ENCODE peak calls at places on chromosome 14, in seven cellular contexts. One of them, this sample, is unnamed.

GRCh38 chr14:55752580-55753365 is 172.8 kb downstream of the KTN1 start:
- DNase-seq in K562: no peak
- DNase-seq in bronchial epithelial cell: peak
- DNase-seq in fibroblast of the aortic adventitia: peak
- DNase-seq in foreskin fibroblast: peak
- DNase-seq in thyroid gland: peak
- DNase-seq in WTC11: peak
- DNase-seq in this sample: peak

GRCh38 chr14:99427632-99428315 is 52.9 kb downstream of the SETD3 start:
- DNase-seq in bronchial epithelial cell: no peak
- DNase-seq in foreskin fibroblast: peak
- DNase-seq in thyroid gland: no peak
- DNase-seq in K562: no peak
- DNase-seq in WTC11: no peak
- DNase-seq in fibroblast of the aortic adventitia: no peak
- DNase-seq in this sample: no peak

GRCh38 chr14:70052990-70053389 is 135.8 kb downstream of the SLC8A3 start:
- DNase-seq in WTC11: peak
- DNase-seq in thyroid gland: peak
- DNase-seq in fibroblast of the aortic adventitia: peak
- DNase-seq in bronchial epithelial cell: peak
- DNase-seq in K562: peak
- DNase-seq in foreskin fibroblast: peak
- DNase-seq in this sample: peak

GRCh38 chr14:21987937-21988336 is 314.3 kb upstream of the OR4E1 start:
- DNase-seq in bronchial epithelial cell: peak
- DNase-seq in WTC11: peak
- DNase-seq in fibroblast of the aortic adventitia: peak
- DNase-seq in thyroid gland: no peak
- DNase-seq in K562: peak
- DNase-seq in foreskin fibroblast: no peak
- DNase-seq in this sample: no peak

GRCh38 chr14:35940291-35940690 is 114.2 kb downstream of the BRMS1L start:
- DNase-seq in WTC11: no peak
- DNase-seq in fibroblast of the aortic adventitia: no peak
- DNase-seq in K562: no peak
- DNase-seq in foreskin fibroblast: no peak
- DNase-seq in thyroid gland: no peak
- DNase-seq in bronchial epithelial cell: no peak
- DNase-seq in this sample: no peak

GRCh38 chr14:100528962-100529560 is 58.2 kb downstream of the BEGAIN start:
- DNase-seq in K562: no peak
- DNase-seq in bronchial epithelial cell: no peak
- DNase-seq in fibroblast of the aortic adventitia: no peak
- DNase-seq in WTC11: peak
- DNase-seq in foreskin fibroblast: no peak
- DNase-seq in thyroid gland: no peak
- DNase-seq in this sample: no peak

GRCh38 chr14:65303185-65303901 is 109.2 kb upstream of the FUT8 start:
- DNase-seq in thyroid gland: no peak
- DNase-seq in foreskin fibroblast: no peak
- DNase-seq in fibroblast of the aortic adventitia: peak
- DNase-seq in bronchial epithelial cell: peak
- DNase-seq in K562: no peak
- DNase-seq in WTC11: no peak
- DNase-seq in this sample: no peak

GRCh38 chr14:45261209-45261608 is 8.2 kb upstream of the MIS18BP1 start:
- DNase-seq in K562: no peak
- DNase-seq in thyroid gland: no peak
- DNase-seq in WTC11: no peak
- DNase-seq in fibroblast of the aortic adventitia: no peak
- DNase-seq in bronchial epithelial cell: no peak
- DNase-seq in foreskin fibroblast: no peak
- DNase-seq in this sample: no peak

GRCh38 chr14:49880267-49881064 is 12.4 kb upstream of the ARF6 start:
- DNase-seq in bronchial epithelial cell: no peak
- DNase-seq in WTC11: no peak
- DNase-seq in thyroid gland: no peak
- DNase-seq in foreskin fibroblast: peak
- DNase-seq in fibroblast of the aortic adventitia: no peak
- DNase-seq in K562: peak
- DNase-seq in this sample: no peak

GRCh38 chr14:26765768-26766550 is 168.1 kb upstream of the NOVA1 start:
- DNase-seq in foreskin fibroblast: peak
- DNase-seq in thyroid gland: no peak
- DNase-seq in WTC11: no peak
- DNase-seq in bronchial epithelial cell: peak
- DNase-seq in fibroblast of the aortic adventitia: peak
- DNase-seq in K562: no peak
- DNase-seq in this sample: no peak

GRCh38 chr14:63993992-63994391 is 141.2 kb downstream of the SYNE2 start:
- DNase-seq in WTC11: no peak
- DNase-seq in foreskin fibroblast: no peak
- DNase-seq in K562: no peak
- DNase-seq in bronchial epithelial cell: peak
- DNase-seq in fibroblast of the aortic adventitia: peak
- DNase-seq in thyroid gland: no peak
- DNase-seq in this sample: no peak

GRCh38 chr14:69712637-69713088 is 54.3 kb upstream of the SRSF5 start:
- DNase-seq in fibroblast of the aortic adventitia: no peak
- DNase-seq in thyroid gland: peak
- DNase-seq in bronchial epithelial cell: peak
- DNase-seq in WTC11: peak
- DNase-seq in foreskin fibroblast: no peak
- DNase-seq in K562: no peak
- DNase-seq in this sample: no peak

GRCh38 chr14:102663031-102663430 is 70.6 kb downstream of the RCOR1 start:
- DNase-seq in thyroid gland: no peak
- DNase-seq in K562: no peak
- DNase-seq in bronchial epithelial cell: no peak
- DNase-seq in WTC11: peak
- DNase-seq in foreskin fibroblast: no peak
- DNase-seq in fibroblast of the aortic adventitia: peak
- DNase-seq in this sample: no peak

GRCh38 chr14:92785601-92786426 is 8.3 kb upstream of the GOLGA5 start:
- DNase-seq in bronchial epithelial cell: peak
- DNase-seq in foreskin fibroblast: peak
- DNase-seq in thyroid gland: no peak
- DNase-seq in fibroblast of the aortic adventitia: peak
- DNase-seq in WTC11: no peak
- DNase-seq in K562: peak
- DNase-seq in this sample: no peak

GRCh38 chr14:64114166-64114565 is 180.0 kb downstream of the ESR2 start:
- DNase-seq in foreskin fibroblast: no peak
- DNase-seq in bronchial epithelial cell: peak
- DNase-seq in fibroblast of the aortic adventitia: no peak
- DNase-seq in K562: peak
- DNase-seq in WTC11: no peak
- DNase-seq in thyroid gland: no peak
- DNase-seq in this sample: no peak

GRCh38 chr14:92463141-92463540 is 50.4 kb upstream of the RIN3 start:
- DNase-seq in foreskin fibroblast: no peak
- DNase-seq in WTC11: no peak
- DNase-seq in K562: no peak
- DNase-seq in fibroblast of the aortic adventitia: no peak
- DNase-seq in thyroid gland: no peak
- DNase-seq in bronchial epithelial cell: no peak
- DNase-seq in this sample: peak

GRCh38 chr14:105503296-105503640 is 12.2 kb downstream of the TEDC1 start:
- DNase-seq in thyroid gland: no peak
- DNase-seq in WTC11: no peak
- DNase-seq in K562: no peak
- DNase-seq in fibroblast of the aortic adventitia: no peak
- DNase-seq in bronchial epithelial cell: no peak
- DNase-seq in foreskin fibroblast: no peak
- DNase-seq in this sample: no peak

GRCh38 chr14:99412122-99413061 is 68.3 kb downstream of the SETD3 start:
- DNase-seq in foreskin fibroblast: no peak
- DNase-seq in fibroblast of the aortic adventitia: no peak
- DNase-seq in thyroid gland: no peak
- DNase-seq in bronchial epithelial cell: no peak
- DNase-seq in WTC11: peak
- DNase-seq in K562: no peak
- DNase-seq in this sample: no peak

GRCh38 chr14:61428261-61428660 is 106.9 kb downstream of the PRKCH start:
- DNase-seq in K562: no peak
- DNase-seq in fibroblast of the aortic adventitia: no peak
- DNase-seq in thyroid gland: no peak
- DNase-seq in WTC11: no peak
- DNase-seq in foreskin fibroblast: no peak
- DNase-seq in bronchial epithelial cell: no peak
- DNase-seq in this sample: no peak

DNA sequence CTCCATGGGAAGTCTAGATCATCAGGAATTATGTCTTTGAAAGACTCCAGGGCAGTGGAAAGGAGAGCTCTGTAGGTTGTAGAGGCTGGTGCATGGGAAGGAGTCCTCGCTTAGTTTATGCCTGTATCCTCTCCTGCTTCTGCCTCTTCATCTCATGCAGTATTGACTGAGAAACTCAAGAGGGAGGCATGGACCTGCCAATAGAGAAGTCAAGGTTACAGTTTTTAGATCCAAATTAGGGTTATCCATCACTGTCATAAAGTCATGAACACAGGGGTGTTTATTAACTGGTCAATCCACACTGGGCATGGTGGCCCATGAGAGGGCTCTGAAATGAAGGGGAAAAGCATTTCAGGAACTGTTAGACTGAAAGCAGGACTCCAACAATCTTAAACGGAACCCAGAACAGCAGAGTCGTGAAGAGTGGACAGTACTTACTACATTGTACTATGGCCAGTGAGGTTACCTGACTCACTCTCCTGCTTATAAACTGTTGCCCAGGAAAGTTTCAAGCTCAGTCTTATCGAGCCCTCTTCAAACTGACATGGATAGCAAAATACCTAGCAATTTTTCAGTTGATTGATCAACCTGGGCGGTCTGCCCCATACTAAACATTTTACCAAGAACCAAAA is 30.1 kb upstream of the DHRS7 start:
- DNase-seq in bronchial epithelial cell: no peak
- DNase-seq in fibroblast of the aortic adventitia: peak
- DNase-seq in K562: peak
- DNase-seq in thyroid gland: no peak
- DNase-seq in foreskin fibroblast: no peak
- DNase-seq in WTC11: no peak
- DNase-seq in this sample: no peak
- TF ChIP-seq CTCF in bronchial epithelial cell: no peak
- TF ChIP-seq CTCF in fibroblast of the aortic adventitia: peak
- TF ChIP-seq CTCF in K562: no peak
- TF ChIP-seq CTCF in thyroid gland: no peak
- TF ChIP-seq CTCF in foreskin fibroblast: no peak
- TF ChIP-seq CTCF in WTC11: no peak
- TF ChIP-seq CTCF in this sample: no peak

DNA sequence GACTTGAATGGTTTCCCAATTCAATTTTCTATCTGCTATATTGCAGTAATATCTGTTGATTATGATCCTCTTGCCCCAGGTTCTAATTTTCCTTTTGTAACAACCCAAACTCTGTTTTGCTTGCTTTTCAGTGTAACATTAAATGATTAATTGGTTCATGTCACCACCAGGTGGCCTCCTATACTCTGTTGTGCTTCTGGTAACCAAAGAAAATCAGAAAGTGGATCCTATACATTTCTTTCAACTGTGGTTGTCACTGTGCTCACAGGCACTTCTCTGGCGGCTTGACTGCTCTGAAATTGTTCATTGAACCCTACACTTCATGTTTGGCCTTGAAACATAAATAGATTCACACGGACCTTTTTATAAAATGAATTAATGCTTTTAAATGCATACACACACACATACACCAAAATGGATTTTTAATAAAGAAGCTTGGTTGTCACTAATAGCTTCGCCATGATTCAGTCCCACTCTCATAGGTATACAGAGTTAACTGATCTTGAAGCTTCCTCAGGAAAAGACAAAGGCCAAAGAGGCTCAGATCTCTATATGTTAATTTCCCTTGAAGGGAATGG is 227.5 kb upstream of the NPAS3 start:
- DNase-seq in K562: peak
- DNase-seq in foreskin fibroblast: peak
- DNase-seq in thyroid gland: peak
- DNase-seq in bronchial epithelial cell: peak
- DNase-seq in fibroblast of the aortic adventitia: peak
- DNase-seq in WTC11: no peak
- DNase-seq in this sample: no peak
- TF ChIP-seq CTCF in K562: peak
- TF ChIP-seq CTCF in foreskin fibroblast: peak
- TF ChIP-seq CTCF in thyroid gland: no peak
- TF ChIP-seq CTCF in bronchial epithelial cell: peak
- TF ChIP-seq CTCF in fibroblast of the aortic adventitia: peak
- TF ChIP-seq CTCF in WTC11: peak
- TF ChIP-seq CTCF in this sample: peak

DNA sequence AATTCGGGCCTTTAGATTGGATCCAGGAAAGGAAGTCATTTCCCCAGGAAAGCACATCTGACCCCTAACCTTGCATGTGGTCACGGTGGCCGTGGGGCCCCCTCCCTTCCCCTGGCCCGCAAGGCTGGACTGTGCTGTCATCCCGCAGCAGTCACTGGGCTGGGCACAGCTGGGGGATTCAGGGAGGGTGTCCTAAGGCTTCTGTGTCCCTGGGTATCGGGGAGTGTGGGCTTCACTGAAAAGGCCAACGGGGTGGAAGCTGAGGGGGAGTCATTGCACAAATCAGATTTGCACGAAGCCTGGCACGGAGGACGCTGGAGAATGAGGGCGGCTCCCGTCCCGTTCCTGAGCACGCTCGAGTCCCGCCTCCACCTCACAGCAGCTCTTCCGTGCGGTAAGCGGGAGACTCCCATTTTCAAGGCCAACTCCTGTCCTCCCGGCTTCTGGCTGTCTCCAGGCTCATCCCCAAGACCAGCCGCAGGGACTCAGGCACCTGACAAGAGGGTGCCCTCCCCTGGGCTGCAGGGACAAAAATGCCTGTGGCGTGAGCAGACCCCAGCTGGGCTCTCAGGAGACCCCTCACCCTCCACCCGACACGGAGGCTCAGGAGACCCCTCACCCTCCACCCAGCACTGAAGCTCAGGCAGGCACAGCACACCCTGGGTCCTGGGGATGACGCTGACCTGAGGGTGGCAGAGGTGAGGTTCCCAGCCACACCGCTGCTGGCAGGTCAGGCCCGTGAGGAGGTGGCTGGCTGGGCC is 9.5 kb downstream of the XRCC3 start:
- DNase-seq in thyroid gland: no peak
- DNase-seq in K562: no peak
- DNase-seq in bronchial epithelial cell: no peak
- DNase-seq in foreskin fibroblast: no peak
- DNase-seq in WTC11: no peak
- DNase-seq in fibroblast of the aortic adventitia: no peak
- DNase-seq in this sample: no peak
- TF ChIP-seq CTCF in thyroid gland: no peak
- TF ChIP-seq CTCF in K562: no peak
- TF ChIP-seq CTCF in bronchial epithelial cell: no peak
- TF ChIP-seq CTCF in foreskin fibroblast: no peak
- TF ChIP-seq CTCF in WTC11: no peak
- TF ChIP-seq CTCF in fibroblast of the aortic adventitia: no peak
- TF ChIP-seq CTCF in this sample: no peak

DNA sequence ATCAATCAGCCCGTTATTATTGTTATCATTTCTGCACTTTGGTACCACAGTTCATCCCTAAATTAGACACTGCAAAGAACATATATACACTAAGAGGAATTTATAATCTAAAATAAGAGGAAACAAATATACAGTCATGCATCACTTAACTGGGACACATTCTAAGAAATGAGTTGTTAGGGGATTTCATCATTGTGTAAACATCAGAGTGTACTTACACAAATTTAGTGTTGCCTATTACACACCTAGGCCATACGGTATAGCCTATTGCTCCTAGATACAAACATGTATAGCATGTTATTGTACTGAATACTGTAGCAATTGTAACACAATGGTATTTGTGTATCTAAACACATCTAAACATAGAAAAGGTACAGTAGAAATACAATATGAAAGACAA is 190.5 kb downstream of the BMP4 start:
- DNase-seq in bronchial epithelial cell: peak
- DNase-seq in thyroid gland: no peak
- DNase-seq in fibroblast of the aortic adventitia: no peak
- DNase-seq in WTC11: no peak
- DNase-seq in K562: no peak
- DNase-seq in foreskin fibroblast: no peak
- DNase-seq in this sample: no peak
- TF ChIP-seq CTCF in bronchial epithelial cell: no peak
- TF ChIP-seq CTCF in thyroid gland: no peak
- TF ChIP-seq CTCF in fibroblast of the aortic adventitia: no peak
- TF ChIP-seq CTCF in WTC11: no peak
- TF ChIP-seq CTCF in K562: no peak
- TF ChIP-seq CTCF in foreskin fibroblast: no peak
- TF ChIP-seq CTCF in this sample: no peak

This sample was measured in mesothelial cell of epicardium.